ENCODE peak calls at places on chromosomes 3 and 15, in six cellular contexts. A, X, Z, J, I and D are unnamed samples.

GRCh38 chr3:17741621-17742091 is 775 bp downstream of the TBC1D5 start:
- DNase-seq in A (no peak), Z (no peak), I (no peak), X (no peak), J (no peak), D (no peak)

GRCh38 chr15:76894174-76894573 is 11.0 kb downstream of the SCAPER start:
- DNase-seq in X (no peak), J (no peak), Z (no peak), A (no peak), I (no peak), D (no peak)

GRCh38 chr3:59775106-59775505 is 725.3 kb upstream of the CFAP20DC start:
- DNase-seq in Z (no peak), A (no peak), I (no peak), X (no peak), J (peak; percentile 3), D (no peak)

GRCh38 chr15:39059886-39060285 is 495.3 kb upstream of the RASGRP1 start:
- DNase-seq in A (no peak), I (no peak), X (no peak), J (no peak), Z (no peak), D (no peak)

GRCh38 chr3:5058463-5058862 is 63.6 kb upstream of the ARL8B start:
- DNase-seq in I (no peak), A (no peak), Z (peak; percentile 44), J (no peak), X (no peak), D (no peak)

GRCh38 chr3:177597325-177598109 is 400.2 kb upstream of the TBL1XR1 start:
- DNase-seq in J (peak; percentile 17), X (no peak), Z (peak; percentile 40), I (peak; percentile 35), A (no peak), D (no peak)

GRCh38 chr3:88141458-88142083 is 8.2 kb upstream of the C3orf38 start:
- DNase-seq in I (no peak), A (no peak), Z (no peak), X (no peak), J (no peak), D (no peak)

GRCh38 chr15:40875996-40876740 is 2.1 kb upstream of the RHOV start:
- DNase-seq in X (no peak), J (no peak), I (no peak), A (no peak), Z (no peak), D (peak; percentile 78)

GRCh38 chr15:88648357-88649214 is 9.8 kb downstream of the ISG20 start:
- DNase-seq in I (no peak), Z (peak; percentile 49), A (peak; percentile 73), J (no peak), X (no peak), D (peak; percentile 75)

GRCh38 chr3:178120367-178120766 is 415.9 kb upstream of the KCNMB2 start:
- DNase-seq in I (no peak), J (no peak), A (no peak), X (no peak), Z (no peak), D (no peak)

GRCh38 chr3:194296832-194297666 is 54.1 kb downstream of the CPN2 start:
- DNase-seq in X (peak; percentile 62), J (no peak), A (peak; percentile 32), Z (peak; percentile 81), I (no peak), D (peak; percentile 40)

GRCh38 chr3:71254658-71255057 is 328.9 kb downstream of the FOXP1 start:
- DNase-seq in A (no peak), X (no peak), I (peak; percentile 45), Z (peak; percentile 39), J (no peak), D (no peak)

GRCh38 chr3:177810162-177810623 is 612.9 kb upstream of the TBL1XR1 start:
- DNase-seq in I (no peak), A (no peak), J (no peak), X (no peak), Z (peak; percentile 43), D (no peak)

GRCh38 chr3:64022451-64023186 is 675 bp downstream of the PSMD6 start:
- DNase-seq in A (no peak), I (no peak), Z (peak; percentile 11), J (no peak), X (no peak), D (no peak)

GRCh38 chr3:54918516-54918915 is 9.3 kb downstream of the LRTM1 start:
- DNase-seq in I (no peak), X (no peak), J (no peak), Z (no peak), A (no peak), D (no peak)

GRCh38 chr3:146111337-146111736 is 49.6 kb downstream of the PLOD2 start:
- DNase-seq in A (no peak), J (no peak), X (no peak), Z (no peak), I (no peak), D (no peak)

GRCh38 chr3:195893121-195893449 is 15.3 kb downstream of the TNK2 start:
- DNase-seq in X (no peak), A (no peak), I (no peak), Z (no peak), J (no peak), D (no peak)

GRCh38 chr3:128555098-128555825 is 62.3 kb upstream of the GATA2 start:
- DNase-seq in I (peak; percentile 50), Z (no peak), A (peak; percentile 16), J (no peak), X (peak; percentile 69), D (no peak)

GRCh38 chr3:23002846-23003800 is 200.0 kb upstream of the UBE2E2 start:
- DNase-seq in Z (peak; percentile 23), I (no peak), J (no peak), A (no peak), X (no peak), D (no peak)

GRCh38 chr15:101037090-101037830 is 118.1 kb downstream of the LRRK1 start:
- DNase-seq in J (no peak), Z (no peak), A (peak; percentile 3), I (no peak), X (no peak), D (peak; percentile 41)

GRCh38 chr15:80679805-80680175 is 15.3 kb upstream of the ABHD17C start:
- DNase-seq in I (no peak), X (no peak), A (peak; percentile 76), J (no peak), Z (peak; percentile 21), D (no peak)

GRCh38 chr3:98732239-98733054 is 30.7 kb upstream of the ST3GAL6 start:
- DNase-seq in Z (peak; percentile 63), I (peak; percentile 50), X (peak; percentile 69), A (peak; percentile 23), J (peak; percentile 74), D (peak; percentile 52)

GRCh38 chr15:30929064-30929669 is 25.5 kb downstream of the FAN1 start:
- DNase-seq in J (no peak), A (no peak), X (no peak), Z (no peak), I (no peak), D (no peak)

GRCh38 chr3:100041328-100041749 is 73.0 kb downstream of the FILIP1L start:
- DNase-seq in I (no peak), A (no peak), Z (peak; percentile 58), J (peak; percentile 12), X (no peak), D (no peak)

GRCh38 chr15:70493376-70493775 is 270.0 kb downstream of the UACA start:
- DNase-seq in I (no peak), A (no peak), J (no peak), Z (no peak), X (no peak), D (no peak)

GRCh38 chr15:70493787-70494514 is 269.4 kb downstream of the UACA start:
- DNase-seq in X (no peak), A (no peak), J (no peak), Z (peak; percentile 81), I (no peak), D (no peak)

GRCh38 chr15:70494529-70494860 is 268.9 kb downstream of the UACA start:
- DNase-seq in A (no peak), X (no peak), J (no peak), Z (no peak), I (no peak), D (no peak)

GRCh38 chr15:70495988-70496387 is 267.4 kb downstream of the UACA start:
- DNase-seq in A (no peak), X (no peak), Z (no peak), J (no peak), I (no peak), D (no peak)

GRCh38 chr15:70494861-70495571 is 268.3 kb downstream of the UACA start:
- DNase-seq in J (peak; percentile 34), X (no peak), Z (peak; percentile 92), A (no peak), I (no peak), D (peak; percentile 99)
- H3K4me1 ChIP-seq in J (peaks cover 14% of the 10 kb centered on the region), X (peaks cover 41% of the 10 kb centered on the region), Z (peaks cover 40% of the 10 kb centered on the region), A (peaks cover 23% of the 10 kb centered on the region), I (peaks cover 2% of the 10 kb centered on the region), D (peaks cover 40% of the 10 kb centered on the region)

GRCh38 chr3:171023566-171023965 is 3.0 kb downstream of the SLC2A2 start:
- DNase-seq in Z (no peak), A (no peak), X (no peak), I (no peak), J (no peak), D (no peak)

GRCh38 chr3:171021377-171021776 is 5.1 kb downstream of the SLC2A2 start:
- DNase-seq in J (no peak), A (no peak), Z (no peak), I (no peak), X (no peak), D (no peak)

GRCh38 chr3:171013822-171014748 is 12.4 kb downstream of the SLC2A2 start:
- DNase-seq in A (no peak), X (no peak), I (no peak), J (no peak), Z (no peak), D (no peak)

GRCh38 chr3:171018151-171018935 is 8.2 kb downstream of the SLC2A2 start:
- DNase-seq in I (no peak), Z (peak; percentile 44), A (no peak), J (peak; percentile 25), X (no peak), D (no peak)
- TF ChIP-seq CTCF in I (no peak), Z (peak; percentile 28), A (peak; percentile 5), J (peak; percentile 31), X (no peak), D (peak; percentile 9)

GRCh38 chr3:123066599-123066895 is 278 bp upstream of the PDIA5 start:
- DNase-seq in J (no peak), A (no peak), X (no peak), I (no peak), Z (no peak), D (no peak)
- H3K27ac ChIP-seq in J (no peak overlapping the region), A (peak overlapping the region; percentile 77), X (peak overlapping the region; percentile 88), I (peak overlapping the region; percentile 84), Z (no peak overlapping the region), D (no peak overlapping the region)

GRCh38 chr3:152307829-152308474 is 39.2 kb downstream of the MBNL1 start:
- DNase-seq in J (no peak), I (no peak), A (no peak), Z (peak; percentile 35), X (no peak), D (no peak)
- H3K4me1 ChIP-seq in J (peaks cover 26% of the 10 kb centered on the region), I (peaks cover 6% of the 10 kb centered on the region), A (peaks cover 88% of the 10 kb centered on the region), Z (peaks cover 39% of the 10 kb centered on the region), X (peaks cover 78% of the 10 kb centered on the region), D (peaks cover 23% of the 10 kb centered on the region)